ENCODE peak calls at places on chromosomes 7 and 10, in seven cellular contexts. Q is GM19239; Z is NCI-H1092 treated with DMSO at 0.1 percent for 48 hours; U is activated CD4-positive, alpha-beta T cell treated with anti-CD3 and anti-CD28 coated beads for 24 hours; G is T-helper 2 cell; N is hypothalamus; C is CD4-positive, alpha-beta T cell. J is an unnamed sample.

GRCh38 chr10:17227367-17228080 is 517 bp upstream of the VIM start:
- DNase-seq in Q (no peak), N (no peak), G (no peak), C (no peak), U (no peak), Z (no peak), J (no peak)

GRCh38 chr7:92478095-92478494 is 349 bp upstream of the ERVW-1 start:
- DNase-seq in N (no peak), Z (no peak), Q (no peak), U (no peak), G (no peak), C (no peak), J (no peak)

GRCh38 chr7:134552105-134552504 is 3.2 kb downstream of the AKR1B15 start:
- DNase-seq in U (no peak), G (no peak), Q (no peak), Z (peak), N (no peak), C (no peak), J (no peak)

GRCh38 chr10:1291178-1292090 is 235.2 kb downstream of the WDR37 start:
- DNase-seq in N (no peak), U (no peak), G (no peak), C (no peak), Q (no peak), Z (no peak), J (no peak)

GRCh38 chr10:44233561-44234470 is 151.1 kb downstream of the CXCL12 start:
- DNase-seq in Z (no peak), C (no peak), N (no peak), U (no peak), Q (no peak), G (no peak), J (no peak)

GRCh38 chr10:49597426-49598163 is 12.5 kb upstream of the SLC18A3 start:
- DNase-seq in U (no peak), Z (no peak), C (no peak), N (no peak), Q (no peak), G (no peak), J (no peak)

GRCh38 chr7:139918488-139918887 is 89.4 kb downstream of the TBXAS1 start:
- DNase-seq in Z (no peak), Q (no peak), N (no peak), G (no peak), U (no peak), C (no peak), J (no peak)

GRCh38 chr7:150363872-150364271 is 4.8 kb upstream of the REPIN1 start:
- DNase-seq in C (no peak), Q (no peak), Z (no peak), N (no peak), G (no peak), U (no peak), J (no peak)

GRCh38 chr7:20350518-20350951 is 19.8 kb downstream of the ITGB8 start:
- DNase-seq in N (no peak), G (no peak), C (no peak), Q (no peak), U (no peak), Z (no peak), J (peak)

GRCh38 chr7:13130321-13130720 is 442.9 kb downstream of the ARL4A start:
- DNase-seq in Z (no peak), C (no peak), G (no peak), Q (no peak), N (no peak), U (no peak), J (no peak)